ENCODE peak calls at places on chromosomes 2 and 18, in nine cellular contexts. L, O, C, B, P, N, X, Q and M are unnamed samples.
A peak's percentile ranks its signal among the peaks of the same experiment; 100 is the strongest.

GRCh38 chr18:30487962-30488361 is 554.6 kb downstream of the DSC3 start:
- DNase-seq in L (no peak), O (no peak), C (no peak), B (no peak), P (no peak), N (no peak), X (no peak), Q (no peak), M (no peak)

GRCh38 chr2:76506538-76506937 is 795.8 kb upstream of the GCFC2 start:
- DNase-seq in L (no peak), O (no peak), C (no peak), B (no peak), P (no peak), N (no peak), X (no peak), Q (no peak), M (no peak)

GRCh38 chr2:137813176-137813575 is 151.1 kb upstream of the HNMT start:
- DNase-seq in L (no peak), O (no peak), C (no peak), B (no peak), P (no peak), N (no peak), X (no peak), Q (no peak), M (no peak)

GRCh38 chr2:191838526-191838925 is 8.4 kb downstream of the CAVIN2 start:
- DNase-seq in L (no peak), O (no peak), C (no peak), B (no peak), P (no peak), N (no peak), X (no peak), Q (no peak), M (no peak)

GRCh38 chr18:34352385-34353163 is 127.9 kb upstream of the NOL4 start:
- DNase-seq in L (no peak), O (no peak), C (no peak), B (no peak), P (peak; percentile 1), N (no peak), X (no peak), Q (no peak), M (no peak)

GRCh38 chr2:101704046-101704466 is 6.5 kb downstream of the MAP4K4 start:
- DNase-seq in L (no peak), O (no peak), C (no peak), B (peak; percentile 51), P (peak; percentile 83), N (no peak), X (no peak), Q (peak; percentile 95), M (no peak)

GRCh38 chr18:3839481-3840075 is 389.6 kb downstream of the TGIF1 start:
- DNase-seq in L (no peak), O (no peak), C (no peak), B (no peak), P (no peak), N (no peak), X (no peak), Q (no peak), M (no peak)

GRCh38 chr2:226125151-226125550 is 674.5 kb downstream of the IRS1 start:
- DNase-seq in L (no peak), O (no peak), C (no peak), B (no peak), P (peak; percentile 35), N (no peak), X (no peak), Q (no peak), M (no peak)

GRCh38 chr2:187360286-187360685 is 87.8 kb downstream of the CALCRL start:
- DNase-seq in L (no peak), O (no peak), C (no peak), B (no peak), P (peak; percentile 75), N (no peak), X (no peak), Q (no peak), M (no peak)

GRCh38 chr18:67783215-67783946 is 266.9 kb upstream of the DSEL start:
- DNase-seq in L (no peak), O (no peak), C (no peak), B (no peak), P (peak; percentile 89), N (no peak), X (no peak), Q (peak; percentile 87), M (no peak)

GRCh38 chr18:30970201-30970816 is 72.2 kb downstream of the DSC3 start:
- DNase-seq in L (no peak), O (peak; percentile 6), C (no peak), B (no peak), P (peak; percentile 67), N (peak; percentile 12), X (no peak), Q (peak; percentile 0), M (no peak)

GRCh38 chr18:63823516-63824219 is 48.5 kb downstream of the SERPINB7 start:
- DNase-seq in L (no peak), O (no peak), C (no peak), B (no peak), P (peak; percentile 51), N (peak; percentile 9), X (no peak), Q (no peak), M (no peak)

GRCh38 chr18:74836296-74837139 is 238.8 kb downstream of the ZNF407 start:
- DNase-seq in L (no peak), O (no peak), C (no peak), B (no peak), P (peak; percentile 39), N (no peak), X (no peak), Q (peak; percentile 3), M (no peak)

GRCh38 chr2:222791946-222792649 is 68.7 kb upstream of the ACSL3 start:
- DNase-seq in L (no peak), O (no peak), C (peak; percentile 40), B (no peak), P (peak; percentile 45), N (no peak), X (peak; percentile 59), Q (peak; percentile 26), M (no peak)

GRCh38 chr18:11004294-11004693 is 145.1 kb downstream of the PIEZO2 start:
- DNase-seq in L (no peak), O (no peak), C (no peak), B (no peak), P (peak; percentile 48), N (no peak), X (no peak), Q (no peak), M (no peak)

GRCh38 chr2:230738391-230738811 is 25.8 kb downstream of the CAB39 start:
- DNase-seq in L (no peak), O (no peak), C (no peak), B (no peak), P (peak; percentile 48), N (no peak), X (peak; percentile 25), Q (peak; percentile 43), M (no peak)

GRCh38 chr2:241863021-241863954 is 4.6 kb upstream of the PDCD1 start:
- DNase-seq in L (no peak), O (no peak), C (no peak), B (no peak), P (peak; percentile 53), N (no peak), X (no peak), Q (no peak), M (no peak)

GRCh38 chr2:50401772-50402653 is 629.9 kb downstream of the NRXN1 start:
- DNase-seq in L (peak; percentile 68), O (peak; percentile 8), C (no peak), B (no peak), P (peak; percentile 78), N (peak; percentile 74), X (peak; percentile 28), Q (peak; percentile 29), M (no peak)

DNA sequence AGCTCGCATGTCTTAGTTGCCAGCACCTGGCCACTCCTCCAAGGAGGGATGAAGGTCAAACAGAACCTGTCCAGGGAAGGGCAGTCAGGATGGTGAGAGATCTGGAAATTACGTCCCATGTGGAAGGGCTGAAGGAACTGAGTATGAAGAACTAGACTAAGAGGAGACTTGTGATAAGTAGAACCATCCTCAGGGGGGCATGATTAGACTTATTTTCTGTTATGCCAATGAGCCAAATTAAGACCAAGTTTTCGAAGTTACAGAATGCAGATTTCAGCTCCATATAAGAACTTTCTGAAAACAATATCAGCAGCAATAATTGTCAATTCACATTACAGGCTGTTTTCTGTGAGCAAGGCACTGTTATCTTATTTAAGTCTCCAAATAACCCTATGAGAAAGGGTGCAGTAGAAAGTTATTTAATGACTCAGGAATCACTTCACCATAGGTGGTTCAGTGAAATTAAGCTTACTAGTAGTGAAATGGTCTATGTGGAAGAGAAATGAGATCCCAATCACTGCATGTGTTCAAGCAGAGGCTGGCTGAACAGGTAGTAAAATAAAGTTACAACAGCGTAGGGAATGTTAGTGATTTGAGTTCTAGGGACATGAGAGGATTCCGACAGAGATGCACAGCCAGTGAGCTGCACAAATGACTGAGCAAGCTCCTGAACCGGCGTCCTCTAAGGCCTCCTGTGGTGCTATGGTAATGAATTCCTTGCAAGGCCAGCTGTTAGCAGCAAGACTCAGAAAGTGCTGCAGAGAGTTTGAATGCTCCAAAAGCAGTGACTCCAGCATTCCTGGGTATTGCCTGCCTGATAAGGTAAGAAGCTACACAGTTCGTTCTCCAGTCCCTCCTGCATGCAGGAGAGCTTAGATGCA is 4.5 kb upstream of the DYM start:
- DNase-seq in L (no peak), O (no peak), C (no peak), B (no peak), P (peak; percentile 49), N (no peak), X (no peak), Q (no peak), M (no peak)
- TF ChIP-seq CTCF in L (no peak), O (no peak), C (no peak), B (no peak), P (no peak), N (no peak), X (no peak), Q (no peak), M (no peak)

GRCh38 chr2:16773080-16773713 is 107.6 kb upstream of the CYRIA start:
- DNase-seq in L (no peak), O (peak; percentile 31), C (no peak), B (no peak), P (peak; percentile 60), N (peak; percentile 54), X (peak; percentile 45), Q (peak; percentile 42), M (no peak)
- TF ChIP-seq CTCF in L (peak; percentile 89), O (peak; percentile 82), C (peak; percentile 56), B (no peak), P (peak; percentile 58), N (peak; percentile 88), X (peak; percentile 30), Q (peak; percentile 65), M (no peak)

DNA sequence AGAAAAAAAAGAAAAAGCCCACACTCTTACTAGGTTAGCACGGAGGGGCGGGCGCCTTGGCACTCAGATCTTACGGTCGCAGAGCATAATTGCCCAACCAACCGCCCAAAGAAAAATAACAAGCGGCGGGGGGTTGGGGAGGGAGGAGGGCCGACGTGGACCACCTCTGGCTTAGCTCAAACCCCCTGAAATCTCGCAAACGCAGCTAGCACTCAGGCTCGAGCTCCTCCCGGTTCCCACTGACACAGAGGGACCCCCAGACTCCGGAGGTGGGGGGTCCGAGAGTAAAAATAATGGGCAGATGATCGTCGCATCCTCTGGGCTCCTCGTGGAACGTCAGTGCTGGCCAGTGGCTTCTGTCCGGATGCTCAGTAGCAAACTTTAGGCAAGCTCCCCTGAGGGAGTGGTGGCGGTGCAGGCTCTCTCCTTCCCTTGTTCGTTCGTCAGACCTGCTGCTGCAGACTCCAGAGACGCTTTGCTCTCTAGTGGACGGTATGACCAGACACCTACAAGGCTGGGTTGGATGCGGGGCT is 12.0 kb downstream of the CATIP start:
- DNase-seq in L (no peak), O (no peak), C (no peak), B (no peak), P (no peak), N (no peak), X (peak; percentile 30), Q (no peak), M (no peak)
- TF ChIP-seq CTCF in L (no peak), O (no peak), C (no peak), B (no peak), P (no peak), N (no peak), X (no peak), Q (peak; percentile 9), M (no peak)

GRCh38 chr18:29191263-29191662 is 1014.3 kb upstream of the CDH2 start:
- DNase-seq in L (no peak), O (peak; percentile 2), C (no peak), B (no peak), P (peak; percentile 55), N (no peak), X (no peak), Q (peak; percentile 41), M (no peak)
- TF ChIP-seq CTCF in L (peak; percentile 56), O (no peak), C (peak; percentile 41), B (no peak), P (peak; percentile 58), N (peak; percentile 53), X (no peak), Q (peak; percentile 65), M (no peak)